ENCODE peak calls at places on chromosomes 5 and 9, in five cellular contexts. L, U, R, N and A are unnamed samples.

GRCh38 chr5:10528056-10528816 is 35.6 kb upstream of the ANKRD33B start:
- DNase-seq in N (no peak), R (no peak), U (no peak), L (no peak), A (no peak)

GRCh38 chr9:112241491-112241890 is 66.4 kb upstream of the SUSD1 start:
- DNase-seq in R (no peak), L (no peak), U (no peak), N (no peak), A (no peak)

GRCh38 chr5:109299557-109299956 is 110.2 kb downstream of the PJA2 start:
- DNase-seq in N (no peak), R (no peak), U (no peak), L (no peak), A (no peak)

GRCh38 chr5:134803821-134804220 is 41.9 kb upstream of the C5orf24 start:
- DNase-seq in N (no peak), L (no peak), U (no peak), R (no peak), A (no peak)

GRCh38 chr5:35089688-35090314 is 42.1 kb upstream of the AGXT2 start:
- DNase-seq in N (no peak), L (peak), U (peak), R (peak), A (peak)

GRCh38 chr9:116683535-116683934 is 3.6 kb upstream of the TRIM32 start:
- DNase-seq in R (no peak), N (no peak), U (no peak), L (no peak), A (no peak)

GRCh38 chr5:78706381-78706780 is 57.8 kb upstream of the LHFPL2 start:
- DNase-seq in U (no peak), N (no peak), L (no peak), R (no peak), A (no peak)

GRCh38 chr9:110207071-110207923 is 662 bp downstream of the C9orf152 start:
- DNase-seq in U (no peak), L (no peak), R (no peak), N (no peak), A (no peak)

GRCh38 chr5:97164846-97165245 is 18.2 kb downstream of the RIOK2 start:
- DNase-seq in N (no peak), L (no peak), U (no peak), R (no peak), A (no peak)

GRCh38 chr9:136681945-136682699 is 5.1 kb downstream of the AGPAT2 start:
- DNase-seq in U (no peak), R (no peak), L (no peak), N (no peak), A (no peak)

GRCh38 chr9:4315582-4316215 is 15.8 kb upstream of the GLIS3 start:
- DNase-seq in U (peak), L (peak), R (peak), N (peak), A (peak)

GRCh38 chr5:91217859-91218258 is 165.3 kb downstream of the ARRDC3 start:
- DNase-seq in N (no peak), R (no peak), L (no peak), U (no peak), A (no peak)

GRCh38 chr5:108148715-108149139 is 233.2 kb downstream of the FBXL17 start:
- DNase-seq in L (no peak), N (no peak), U (no peak), R (no peak), A (no peak)

GRCh38 chr9:87290241-87290700 is 207.4 kb upstream of the DAPK1 start:
- DNase-seq in L (no peak), N (no peak), U (no peak), R (peak), A (no peak)

GRCh38 chr9:90860382-90860781 is 58.8 kb downstream of the SYK start:
- DNase-seq in U (peak), R (no peak), L (no peak), N (no peak), A (no peak)

GRCh38 chr9:106980551-106981101 is 117.7 kb downstream of the ZNF462 start:
- DNase-seq in U (no peak), R (no peak), N (no peak), L (no peak), A (no peak)

GRCh38 chr5:146426853-146427618 is 20.1 kb upstream of the TCERG1 start:
- DNase-seq in U (no peak), N (no peak), L (no peak), R (no peak), A (no peak)

GRCh38 chr5:121108725-121109124 is 644.6 kb downstream of the PRR16 start:
- DNase-seq in R (peak), L (no peak), N (no peak), U (no peak), A (no peak)

GRCh38 chr5:172065431-172066065 is 59.1 kb upstream of the FBXW11 start:
- DNase-seq in L (no peak), U (no peak), R (no peak), N (no peak), A (no peak)